ENCODE peak calls at places on chromosomes 16 and 17, in eight cellular contexts. I is AG09319, D is BE2C, R is epithelial cell of proximal tubule, X is cardiac fibroblast, U is cardiac muscle cell, Z is AG10803, B is RWPE1. Y is an unnamed sample.

GRCh38 chr17:60135160-60135950 is 14.4 kb upstream of the CA4 start:
- DNase-seq in I (peak), D (peak), R (no peak), X (peak), U (peak), Z (peak), B (peak), Y (peak)

GRCh38 chr17:77361986-77362620 is 221.3 kb downstream of the SEC14L1 start:
- DNase-seq in I (no peak), D (no peak), R (no peak), X (no peak), U (no peak), Z (peak), B (no peak), Y (no peak)

GRCh38 chr17:40821536-40821935 is 878 bp downstream of the KRT10 start:
- DNase-seq in I (no peak), D (no peak), R (no peak), X (no peak), U (no peak), Z (no peak), B (no peak), Y (no peak)

GRCh38 chr16:59259074-59259963 is 525.2 kb upstream of the GOT2 start:
- DNase-seq in I (no peak), D (no peak), R (no peak), X (no peak), U (no peak), Z (peak), B (no peak), Y (no peak)

GRCh38 chr16:89193576-89194293 is 6.6 kb downstream of the SLC22A31 start:
- DNase-seq in I (no peak), D (peak), R (no peak), X (no peak), U (no peak), Z (no peak), B (no peak), Y (no peak)

GRCh38 chr17:46264456-46265198 is 30.3 kb upstream of the LRRC37A start:
- DNase-seq in I (peak), D (no peak), R (no peak), X (peak), U (peak), Z (peak), B (peak), Y (no peak)

GRCh38 chr17:80198144-80198661 is 21.9 kb downstream of the SGSH start:
- DNase-seq in I (no peak), D (no peak), R (no peak), X (peak), U (no peak), Z (no peak), B (no peak), Y (no peak)

GRCh38 chr16:4556112-4556511 is at the start of gene C16orf96:
- DNase-seq in I (no peak), D (no peak), R (no peak), X (no peak), U (peak), Z (no peak), B (peak), Y (no peak)

GRCh38 chr16:11131706-11132105 is 124.3 kb downstream of the SOCS1 start:
- DNase-seq in I (no peak), D (no peak), R (no peak), X (no peak), U (no peak), Z (no peak), B (no peak), Y (no peak)

GRCh38 chr16:55710466-55710865 is 54.7 kb downstream of the SLC6A2 start:
- DNase-seq in I (no peak), D (no peak), R (no peak), X (no peak), U (peak), Z (no peak), B (peak), Y (peak)

GRCh38 chr17:42378597-42379594 is 9.3 kb downstream of the STAT3 start:
- DNase-seq in I (no peak), D (no peak), R (no peak), X (peak), U (peak), Z (peak), B (peak), Y (no peak)

GRCh38 chr16:54342966-54343365 is 56.4 kb upstream of the IRX3 start:
- DNase-seq in I (no peak), D (no peak), R (no peak), X (no peak), U (no peak), Z (peak), B (no peak), Y (no peak)

GRCh38 chr16:58866935-58867334 is 132.8 kb upstream of the GOT2 start:
- DNase-seq in I (no peak), D (no peak), R (no peak), X (no peak), U (no peak), Z (no peak), B (no peak), Y (no peak)

GRCh38 chr16:82363026-82363816 is 193.2 kb upstream of the MPHOSPH6 start:
- DNase-seq in I (no peak), D (no peak), R (no peak), X (no peak), U (no peak), Z (no peak), B (no peak), Y (no peak)

GRCh38 chr16:82370282-82370681 is 200.3 kb upstream of the MPHOSPH6 start:
- DNase-seq in I (no peak), D (no peak), R (no peak), X (no peak), U (no peak), Z (no peak), B (no peak), Y (no peak)

GRCh38 chr16:82364690-82365089 is 194.7 kb upstream of the MPHOSPH6 start:
- DNase-seq in I (no peak), D (no peak), R (no peak), X (no peak), U (no peak), Z (no peak), B (no peak), Y (no peak)

GRCh38 chr16:82366462-82366861 is 196.4 kb upstream of the MPHOSPH6 start:
- DNase-seq in I (no peak), D (no peak), R (no peak), X (no peak), U (no peak), Z (no peak), B (no peak), Y (no peak)

GRCh38 chr16:82368041-82368440 is 198.0 kb upstream of the MPHOSPH6 start:
- DNase-seq in I (no peak), D (no peak), R (no peak), X (peak), U (peak), Z (peak), B (peak), Y (peak)
- TF ChIP-seq CTCF in I (peak), D (no peak), R (peak), X (peak), U (peak), Z (peak), B (peak), Y (peak)

GRCh38 chr17:57109393-57110151 is 24.5 kb downstream of the AKAP1 start:
- DNase-seq in I (no peak), D (peak), R (no peak), X (no peak), U (peak), Z (no peak), B (no peak), Y (no peak)
- TF ChIP-seq CTCF in I (no peak), D (peak), R (peak), X (peak), U (peak), Z (no peak), B (no peak), Y (no peak)

DNA sequence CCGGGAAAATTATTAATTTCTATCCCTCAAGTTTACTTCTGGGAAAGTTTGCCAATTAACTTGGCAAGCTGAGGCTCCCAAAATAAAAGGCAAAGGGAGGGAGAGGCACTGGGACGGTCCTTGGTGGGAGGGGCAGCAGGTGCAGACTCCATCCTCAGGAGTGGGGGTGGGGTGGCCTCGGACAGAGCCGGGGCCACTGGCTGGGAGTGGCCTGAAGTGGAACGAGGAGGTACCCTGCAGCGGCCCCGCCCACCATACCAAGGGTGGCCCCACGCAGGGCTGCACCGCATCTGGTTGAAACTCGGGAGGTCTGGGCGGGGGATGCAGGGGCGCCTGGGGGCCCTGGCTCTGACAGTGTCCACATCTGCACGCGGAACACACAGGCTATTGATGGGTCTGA is 42.3 kb upstream of the SLC38A10 start:
- DNase-seq in I (no peak), D (peak), R (no peak), X (no peak), U (no peak), Z (no peak), B (no peak), Y (no peak)
- TF ChIP-seq CTCF in I (no peak), D (no peak), R (no peak), X (no peak), U (no peak), Z (no peak), B (no peak), Y (no peak)

GRCh38 chr16:52548261-52549010 is 1.5 kb upstream of the TOX3 start:
- DNase-seq in I (no peak), D (no peak), R (no peak), X (no peak), U (no peak), Z (no peak), B (no peak), Y (no peak)

GRCh38 chr16:52547834-52548215 is 882 bp upstream of the TOX3 start:
- DNase-seq in I (no peak), D (no peak), R (no peak), X (no peak), U (no peak), Z (no peak), B (no peak), Y (no peak)

GRCh38 chr16:52547001-52547833 is at the start of gene TOX3:
- DNase-seq in I (no peak), D (peak), R (no peak), X (no peak), U (no peak), Z (no peak), B (no peak), Y (no peak)

GRCh38 chr16:52546291-52546941 is 527 bp downstream of the TOX3 start:
- DNase-seq in I (no peak), D (peak), R (no peak), X (no peak), U (no peak), Z (no peak), B (no peak), Y (no peak)

GRCh38 chr16:52549011-52549692 is 2.2 kb upstream of the TOX3 start:
- DNase-seq in I (no peak), D (no peak), R (no peak), X (no peak), U (peak), Z (no peak), B (no peak), Y (no peak)
- TF ChIP-seq CTCF in I (no peak), D (peak), R (peak), X (peak), U (peak), Z (peak), B (no peak), Y (no peak)

GRCh38 chr16:85563515-85564276 is 49.4 kb upstream of the GSE1 start:
- DNase-seq in I (no peak), D (no peak), R (peak), X (peak), U (peak), Z (peak), B (no peak), Y (no peak)

GRCh38 chr16:85563031-85563430 is 50.1 kb upstream of the GSE1 start:
- DNase-seq in I (no peak), D (no peak), R (no peak), X (no peak), U (no peak), Z (no peak), B (no peak), Y (no peak)

GRCh38 chr16:85565796-85566501 is 47.2 kb upstream of the GSE1 start:
- DNase-seq in I (no peak), D (no peak), R (no peak), X (no peak), U (no peak), Z (no peak), B (no peak), Y (no peak)

GRCh38 chr16:85565340-85565739 is 47.8 kb upstream of the GSE1 start:
- DNase-seq in I (no peak), D (no peak), R (no peak), X (no peak), U (no peak), Z (no peak), B (no peak), Y (no peak)

GRCh38 chr16:85564277-85565051 is 48.7 kb upstream of the GSE1 start:
- DNase-seq in I (no peak), D (no peak), R (no peak), X (no peak), U (no peak), Z (no peak), B (no peak), Y (no peak)
- TF ChIP-seq CTCF in I (peak), D (peak), R (peak), X (peak), U (peak), Z (peak), B (peak), Y (peak)

GRCh38 chr17:17751996-17752821 is 71.0 kb downstream of the RAI1 start:
- DNase-seq in I (peak), D (peak), R (no peak), X (peak), U (peak), Z (peak), B (peak), Y (peak)
- TF ChIP-seq CTCF in I (peak), D (no peak), R (peak), X (no peak), U (peak), Z (peak), B (no peak), Y (peak)

Y was measured in LNCaP clone FGC.